ENCODE peak calls at places on chromosomes 16 and 17, in six cellular contexts. G is B cell; Z is PC-3; K is CD8-positive, alpha-beta T cell; V is transverse colon; T is psoas muscle. B is an unnamed sample.

GRCh38 chr16:34803683-34804416 is 1344.4 kb downstream of the TP53TG3F start:
- DNase-seq in G (peak; percentile 2), Z (no peak), T (peak; percentile 11), V (no peak), K (no peak), B (no peak)

GRCh38 chr17:67818110-67819002 is 6.9 kb upstream of the BPTF start:
- DNase-seq in V (no peak), K (no peak), G (peak; percentile 57), Z (peak; percentile 22), T (no peak), B (peak; percentile 74)

GRCh38 chr16:13864689-13865088 is 55.3 kb upstream of the ERCC4 start:
- DNase-seq in K (no peak), Z (no peak), G (no peak), V (no peak), T (no peak), B (no peak)

GRCh38 chr16:76428858-76429257 is 151.7 kb downstream of the CNTNAP4 start:
- DNase-seq in K (no peak), T (no peak), Z (peak; percentile 58), V (peak; percentile 10), G (no peak), B (no peak)

GRCh38 chr16:76125871-76126270 is 151.3 kb upstream of the CNTNAP4 start:
- DNase-seq in G (no peak), T (no peak), V (no peak), K (no peak), Z (no peak), B (no peak)

GRCh38 chr17:77433385-77434135 is 292.8 kb downstream of the SEC14L1 start:
- DNase-seq in T (peak; percentile 27), V (no peak), G (peak; percentile 66), K (no peak), Z (no peak), B (peak; percentile 86)

GRCh38 chr16:48053346-48053745 is 102.4 kb downstream of the ABCC12 start:
- DNase-seq in G (no peak), T (no peak), Z (peak; percentile 53), K (no peak), V (no peak), B (no peak)

GRCh38 chr16:81645303-81645702 is 133.8 kb upstream of the PLCG2 start:
- DNase-seq in G (no peak), Z (peak; percentile 78), K (no peak), T (peak; percentile 39), V (peak; percentile 54), B (no peak)

GRCh38 chr17:29664743-29665479 is 42.2 kb upstream of the CORO6 start:
- DNase-seq in V (no peak), Z (peak; percentile 80), K (no peak), G (no peak), T (no peak), B (peak; percentile 52)

GRCh38 chr16:70553175-70553574 is 29.6 kb downstream of the SF3B3 start:
- DNase-seq in K (no peak), V (no peak), Z (no peak), T (no peak), G (no peak), B (no peak)

GRCh38 chr17:7882068-7882467 is 6.5 kb upstream of the CHD3 start:
- DNase-seq in T (no peak), V (no peak), K (no peak), Z (no peak), G (no peak), B (no peak)

GRCh38 chr16:83653785-83654184 is 154.0 kb upstream of the HSBP1 start:
- DNase-seq in G (no peak), T (no peak), K (no peak), Z (no peak), V (no peak), B (no peak)

GRCh38 chr17:20008242-20009051 is 712 bp upstream of the SPECC1 start:
- DNase-seq in K (peak; percentile 16), V (peak; percentile 28), T (no peak), G (peak; percentile 32), Z (peak; percentile 46), B (peak; percentile 46)

GRCh38 chr17:14775761-14776492 is 475.0 kb downstream of the HS3ST3B1 start:
- DNase-seq in T (no peak), Z (no peak), V (no peak), G (no peak), K (no peak), B (no peak)

GRCh38 chr16:727291-727977 is 528 bp downstream of the HAGHL start:
- DNase-seq in V (peak; percentile 36), G (peak; percentile 80), Z (no peak), T (no peak), K (peak; percentile 36), B (peak; percentile 70)

GRCh38 chr16:84513111-84514065 is 8.9 kb upstream of the MEAK7 start:
- DNase-seq in K (no peak), Z (no peak), G (no peak), V (no peak), T (no peak), B (no peak)

GRCh38 chr16:85627835-85628556 is 14.9 kb downstream of the GSE1 start:
- DNase-seq in K (no peak), T (no peak), G (no peak), Z (no peak), V (no peak), B (no peak)

GRCh38 chr17:16378631-16379282 is 2.1 kb upstream of the UBB start:
- DNase-seq in K (no peak), Z (peak; percentile 84), T (no peak), V (peak; percentile 69), G (no peak), B (no peak)

GRCh38 chr16:90008708-90009145 is 10.5 kb downstream of the DBNDD1 start:
- DNase-seq in V (peak; percentile 35), Z (no peak), G (peak; percentile 79), T (no peak), K (peak; percentile 68), B (peak; percentile 85)

GRCh38 chr17:258045-258734 is 76.7 kb upstream of the DOC2B start:
- DNase-seq in V (no peak), Z (no peak), G (no peak), K (no peak), T (no peak), B (no peak)

GRCh38 chr17:29911641-29912177 is 18.3 kb downstream of the SSH2 start:
- DNase-seq in V (no peak), T (no peak), Z (peak; percentile 24), G (no peak), K (no peak), B (no peak)

GRCh38 chr17:33484559-33484958 is 191.5 kb upstream of the ASIC2 start:
- DNase-seq in Z (no peak), T (no peak), K (no peak), V (no peak), G (no peak), B (no peak)

GRCh38 chr17:33486135-33486886 is 193.2 kb upstream of the ASIC2 start:
- DNase-seq in T (no peak), Z (no peak), G (no peak), K (no peak), V (no peak), B (no peak)

GRCh38 chr17:33481652-33482051 is 188.6 kb upstream of the ASIC2 start:
- DNase-seq in T (no peak), Z (no peak), K (no peak), V (no peak), G (no peak), B (no peak)

GRCh38 chr17:33487187-33487586 is 194.1 kb upstream of the ASIC2 start:
- DNase-seq in T (no peak), K (no peak), Z (no peak), G (no peak), V (no peak), B (no peak)

DNA sequence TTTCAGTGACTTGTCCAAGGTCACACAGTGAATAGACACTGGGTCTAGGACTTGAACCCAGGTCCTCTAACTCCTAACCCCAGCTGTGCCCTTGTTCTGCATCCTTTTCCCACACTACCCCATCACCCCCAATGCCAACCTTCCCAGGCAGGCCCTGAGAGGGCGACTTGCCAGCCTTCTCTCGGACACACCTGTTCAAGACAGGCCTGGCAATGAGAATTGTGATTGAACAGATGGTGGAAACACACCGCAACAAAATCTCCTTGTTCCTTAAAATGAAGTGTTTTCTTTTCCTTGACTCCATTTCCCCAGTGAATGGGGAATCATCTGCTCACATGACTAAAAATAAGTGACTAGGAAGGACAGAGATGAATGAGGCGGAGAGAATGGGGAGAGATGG is 189.5 kb upstream of the ASIC2 start:
- DNase-seq in K (no peak), Z (no peak), V (no peak), G (no peak), T (no peak), B (no peak)
- TF ChIP-seq CTCF in K (no peak), Z (no peak), V (no peak), G (no peak), T (no peak), B (no peak)

DNA sequence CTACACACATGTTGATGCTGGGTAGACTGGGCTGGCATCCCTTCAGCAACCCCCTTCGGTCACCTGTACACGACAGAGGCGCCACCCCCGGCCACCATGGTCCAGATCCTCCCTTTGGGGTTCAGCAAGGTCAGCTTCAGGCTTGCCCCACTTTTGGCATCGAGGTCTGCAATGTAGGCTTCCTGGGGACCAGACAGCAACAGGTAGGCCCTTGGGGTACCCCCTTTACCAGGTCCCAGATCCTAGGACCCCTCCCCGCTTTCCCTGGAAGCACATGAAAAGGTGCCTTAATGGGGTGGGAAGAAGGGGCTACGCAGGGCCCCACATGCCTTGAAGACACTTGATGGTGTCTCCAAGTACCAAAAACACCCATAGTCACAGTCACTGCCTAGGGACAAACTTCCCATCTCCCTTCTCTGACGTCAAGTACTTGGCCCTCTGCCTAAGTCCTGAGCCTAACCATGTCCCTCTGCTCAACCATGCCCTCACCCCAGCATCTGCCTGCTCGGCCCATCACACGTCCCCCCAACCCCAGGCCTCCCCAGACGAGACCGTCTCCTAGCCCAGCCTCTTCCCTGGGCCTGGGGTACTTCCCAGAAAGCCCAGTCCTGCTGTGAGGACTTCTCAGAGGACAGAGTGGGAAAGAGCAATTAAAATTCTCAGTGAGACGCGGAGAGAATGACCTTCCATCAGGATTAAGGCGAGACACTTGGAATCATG is 12.1 kb downstream of the ACLY start:
- DNase-seq in G (peak; percentile 14), V (no peak), Z (no peak), K (no peak), T (no peak), B (no peak)
- TF ChIP-seq CTCF in G (no peak), V (no peak), Z (no peak), K (no peak), T (no peak), B (no peak)

DNA sequence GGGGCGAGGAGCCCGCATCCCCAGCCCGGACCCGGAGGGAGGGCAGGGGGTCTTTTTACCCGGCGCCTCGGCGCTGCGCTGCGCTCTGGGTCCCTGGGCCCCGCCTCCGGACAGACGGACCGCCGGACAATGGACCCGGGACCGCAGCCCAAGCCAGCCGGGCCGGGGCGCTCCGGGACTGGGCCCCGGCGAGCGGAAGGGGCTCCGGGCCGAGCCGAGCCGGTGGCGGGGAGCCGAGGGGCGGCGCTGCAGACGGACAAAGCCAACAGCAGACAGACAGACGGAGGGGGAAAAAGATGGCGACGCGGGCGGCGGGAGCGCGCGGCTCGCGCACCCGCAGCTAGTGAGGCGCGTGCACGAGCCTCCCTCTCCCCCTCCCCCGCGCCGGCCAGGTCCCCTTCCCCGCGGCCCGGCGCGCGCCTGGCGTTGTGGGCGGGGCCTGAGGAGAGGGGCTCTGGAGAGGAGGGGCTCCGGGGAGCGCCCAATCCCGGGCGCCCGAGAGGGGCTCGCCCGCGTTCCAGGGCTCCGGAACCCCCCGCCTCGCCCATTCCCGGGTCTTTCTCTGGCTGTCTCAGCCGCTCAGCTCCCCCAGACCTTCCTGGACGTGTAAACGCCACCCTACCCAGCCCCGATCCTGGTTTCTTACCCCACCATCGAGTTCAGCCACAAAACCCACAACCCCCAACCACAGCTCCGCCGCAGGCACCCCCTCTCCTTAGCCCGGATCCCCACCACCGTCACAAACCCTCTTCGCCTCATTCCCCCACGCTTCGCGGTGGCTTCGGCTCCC is at the start of gene ZNF821:
- DNase-seq in Z (peak; percentile 70), V (peak; percentile 84), K (peak; percentile 78), T (peak; percentile 84), G (peak; percentile 98), B (peak; percentile 89)
- TF ChIP-seq CTCF in Z (peak; percentile 28), V (peak; percentile 10), K (no peak), T (peak; percentile 49), G (peak; percentile 66), B (no peak)

GRCh38 chr16:5025171-5025632 is 8.5 kb downstream of the NAGPA start:
- DNase-seq in G (no peak), V (peak; percentile 34), K (no peak), T (no peak), Z (no peak), B (peak; percentile 46)
- TF ChIP-seq CTCF in G (no peak), V (no peak), K (peak; percentile 3), T (peak; percentile 21), Z (peak; percentile 28), B (peak; percentile 6)

B was measured in GM13976.